ENCODE peak calls at places on chromosomes 12 and 14, in five cellular contexts. R is SK-N-SH, P is GM12891, S is HepG2, U is H1. L is an unnamed sample.

GRCh38 chr14:20657216-20658211 is 16.0 kb upstream of the OR6S1 start:
- DNase-seq in R (no peak), P (no peak), S (peak; percentile 56), U (peak; percentile 89), L (no peak)

GRCh38 chr12:59383426-59383822 is 212.4 kb upstream of the SLC16A7 start:
- DNase-seq in R (no peak), P (no peak), S (no peak), U (no peak), L (no peak)

GRCh38 chr12:69610126-69610525 is 581 bp downstream of the LRRC10 start:
- DNase-seq in R (no peak), P (no peak), S (no peak), U (no peak), L (no peak)

GRCh38 chr14:101179691-101180211 is 276.2 kb upstream of the RTL1 start:
- DNase-seq in R (no peak), P (no peak), S (no peak), U (no peak), L (no peak)

GRCh38 chr12:89470741-89471504 is 53.7 kb downstream of the GALNT4 start:
- DNase-seq in R (peak; percentile 29), P (no peak), S (peak; percentile 58), U (no peak), L (no peak)

GRCh38 chr14:84468153-84468552 is 1061.8 kb upstream of the FLRT2 start:
- DNase-seq in R (no peak), P (no peak), S (no peak), U (no peak), L (no peak)

GRCh38 chr12:54352022-54352531 is 12.2 kb downstream of the GPR84 start:
- DNase-seq in R (peak; percentile 65), P (no peak), S (no peak), U (peak; percentile 70), L (no peak)

GRCh38 chr12:132513070-132513398 is 23.1 kb downstream of the FBRSL1 start:
- DNase-seq in R (no peak), P (no peak), S (no peak), U (no peak), L (no peak)

GRCh38 chr14:65263161-65263788 is 149.3 kb upstream of the FUT8 start:
- DNase-seq in R (no peak), P (no peak), S (no peak), U (no peak), L (no peak)

GRCh38 chr12:69880566-69880965 is 55.5 kb downstream of the MYRFL start:
- DNase-seq in R (no peak), P (no peak), S (no peak), U (no peak), L (no peak)

GRCh38 chr14:70885343-70886014 is 21.8 kb upstream of the PCNX1 start:
- DNase-seq in R (peak; percentile 39), P (no peak), S (no peak), U (no peak), L (no peak)

GRCh38 chr12:19121449-19122018 is 8.0 kb upstream of the PLEKHA5 start:
- DNase-seq in R (no peak), P (no peak), S (no peak), U (no peak), L (no peak)

GRCh38 chr14:23559010-23559920 is 3.2 kb downstream of the THTPA start:
- DNase-seq in R (peak; percentile 76), P (no peak), S (peak; percentile 72), U (peak; percentile 92), L (no peak)

GRCh38 chr14:59265808-59266207 is 77.3 kb downstream of the DAAM1 start:
- DNase-seq in R (no peak), P (no peak), S (no peak), U (no peak), L (no peak)

GRCh38 chr14:75283162-75283883 is 4.7 kb downstream of the FOS start:
- DNase-seq in R (no peak), P (no peak), S (peak; percentile 54), U (no peak), L (no peak)

GRCh38 chr12:74891276-74891675 is 318.4 kb downstream of the KCNC2 start:
- DNase-seq in R (no peak), P (no peak), S (no peak), U (no peak), L (no peak)

GRCh38 chr12:126874427-126875026 is 1392.4 kb upstream of the TMEM132C start:
- DNase-seq in R (peak; percentile 70), P (peak; percentile 61), S (peak; percentile 15), U (peak; percentile 89), L (peak; percentile 32)

DNA sequence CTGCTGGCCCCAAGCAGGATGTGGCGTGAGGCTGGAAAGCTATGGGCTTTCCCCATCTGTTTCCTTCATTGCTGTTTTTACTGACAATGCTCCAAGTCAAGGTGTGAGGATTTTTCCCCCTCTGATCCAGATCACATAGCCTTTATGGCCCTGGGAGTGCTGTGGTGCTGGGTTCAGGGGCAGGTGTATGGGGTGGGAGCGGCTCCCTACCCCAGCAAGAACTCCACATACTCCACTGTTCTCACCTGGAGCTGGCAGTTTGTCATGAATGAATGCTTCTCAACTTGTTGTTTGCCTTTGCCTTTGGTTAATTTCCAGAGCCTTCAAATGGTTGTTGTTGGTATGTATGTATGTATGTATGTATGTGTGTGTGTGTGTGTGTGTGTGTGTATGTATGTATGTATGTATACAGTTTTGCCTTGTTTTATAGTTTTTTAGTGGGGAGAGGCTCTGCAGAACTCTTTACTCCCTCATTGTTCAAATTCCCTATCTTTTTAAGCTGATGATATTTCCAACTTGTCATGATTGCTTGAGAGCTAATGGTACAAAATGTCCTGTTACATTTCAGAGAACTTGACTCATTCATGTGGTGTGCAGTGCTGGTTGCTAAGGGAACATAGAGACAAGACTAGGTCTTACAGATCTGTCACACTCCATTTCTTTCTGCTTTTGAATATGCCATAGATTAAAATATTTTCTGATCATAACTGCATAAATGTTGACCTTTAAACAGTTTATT is 36.6 kb upstream of the ASPG start:
- DNase-seq in R (no peak), P (no peak), S (no peak), U (no peak), L (no peak)
- TF ChIP-seq TAF1 in R (no peak), P (no peak), S (no peak), U (no peak), L (no peak)

GRCh38 chr12:84070311-84070710 is 842.3 kb downstream of the SLC6A15 start:
- DNase-seq in R (no peak), P (no peak), S (no peak), U (no peak), L (no peak)
- TF ChIP-seq TAF1 in R (no peak), P (no peak), S (no peak), U (no peak), L (no peak)

DNA sequence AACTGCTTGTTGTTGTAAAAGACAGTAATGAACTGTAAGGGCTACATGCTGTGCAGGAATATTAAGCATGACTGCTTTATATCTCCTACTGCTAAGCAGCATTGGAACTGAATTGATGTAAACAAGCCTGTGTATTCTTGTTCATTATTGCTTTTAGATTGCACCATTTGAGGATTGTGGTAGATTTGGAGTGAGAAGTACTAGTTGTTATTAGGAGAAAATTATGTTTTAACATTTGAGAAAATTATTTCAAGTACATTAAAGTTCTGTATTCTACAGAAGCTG is 212.7 kb downstream of the ERC1 start:
- DNase-seq in R (no peak), P (no peak), S (no peak), U (no peak), L (no peak)
- TF ChIP-seq TAF1 in R (no peak), P (no peak), S (no peak), U (no peak), L (no peak)

DNA sequence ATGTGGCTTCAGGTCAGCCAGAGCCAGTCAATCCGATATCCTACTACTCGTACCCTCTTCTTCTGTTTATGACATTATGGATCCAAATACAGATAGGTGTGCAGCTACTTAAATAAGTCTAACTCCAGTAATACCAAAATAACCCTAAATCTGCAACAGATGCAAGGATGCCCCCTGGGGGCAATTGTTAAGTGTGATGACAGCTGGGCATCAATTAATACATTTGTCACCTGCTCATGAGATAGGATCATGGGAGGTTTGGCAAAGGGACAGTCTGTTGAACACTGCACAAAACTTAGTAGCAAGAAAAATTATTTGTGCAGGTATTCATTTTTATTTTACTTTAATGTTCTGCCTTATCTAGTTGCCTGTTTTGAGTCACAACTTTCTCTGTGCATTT is 83.2 kb downstream of the SLC38A6 start:
- DNase-seq in R (no peak), P (no peak), S (no peak), U (no peak), L (no peak)
- TF ChIP-seq TAF1 in R (no peak), P (no peak), S (no peak), U (no peak), L (no peak)

DNA sequence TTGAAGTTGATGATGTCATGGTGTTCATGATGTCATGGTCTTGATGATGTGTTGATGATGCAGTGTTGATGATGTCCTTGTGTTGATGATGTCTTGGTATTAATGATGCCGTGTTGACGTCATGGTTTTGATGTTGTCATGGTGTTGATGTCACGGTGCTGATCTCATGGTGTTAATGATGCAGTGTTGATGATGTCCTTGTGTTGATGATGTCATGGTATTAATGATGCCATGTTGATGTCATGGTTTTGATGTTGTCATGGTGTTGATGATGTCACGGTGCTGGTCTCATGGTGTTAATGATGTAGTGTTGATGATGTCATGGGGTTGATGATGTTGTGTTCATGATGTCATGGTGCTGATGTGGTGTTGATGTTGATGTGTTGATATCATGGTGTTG is 48.0 kb upstream of the RIMBP2 start:
- DNase-seq in R (no peak), P (no peak), S (no peak), U (no peak), L (no peak)
- TF ChIP-seq TAF1 in R (no peak), P (no peak), S (no peak), U (no peak), L (no peak)

GRCh38 chr14:31541702-31542101 is 19.5 kb upstream of the NUBPL start:
- DNase-seq in R (no peak), P (no peak), S (no peak), U (no peak), L (no peak)
- TF ChIP-seq TAF1 in R (no peak), P (no peak), S (no peak), U (no peak), L (no peak)